ENCODE peak calls at places on chromosome 5, in seven cellular contexts. A is type B pancreatic cell, E is PC-3, T is uterus, S is activated T-cell treated with anti-CD3 and anti-CD28 coated beads for 24 hours, L is NCI-H69, R is Calu3. J is an unnamed sample.

GRCh38 chr5:169071-169727 is 22.1 kb upstream of the LRRC14B start:
- DNase-seq in E (peak; percentile 9), A (no peak), T (peak; percentile 60), S (no peak), L (no peak), R (no peak), J (peak; percentile 41)

GRCh38 chr5:168136340-168136739 is 155.1 kb upstream of the WWC1 start:
- DNase-seq in S (no peak), R (no peak), A (no peak), E (no peak), T (no peak), L (no peak), J (peak; percentile 64)

GRCh38 chr5:41858890-41859289 is 11.3 kb downstream of the OXCT1 start:
- DNase-seq in T (no peak), L (no peak), R (no peak), S (no peak), E (no peak), A (no peak), J (no peak)

GRCh38 chr5:180331647-180331950 is 21.5 kb downstream of the GFPT2 start:
- DNase-seq in S (no peak), L (no peak), A (no peak), T (no peak), R (no peak), E (no peak), J (no peak)

GRCh38 chr5:90981821-90982220 is 401.3 kb downstream of the ARRDC3 start:
- DNase-seq in A (no peak), R (no peak), E (no peak), T (no peak), S (no peak), L (no peak), J (no peak)

GRCh38 chr5:96584712-96585111 is 77.5 kb upstream of the CAST start:
- DNase-seq in E (no peak), R (no peak), L (no peak), S (no peak), A (no peak), T (no peak), J (no peak)

GRCh38 chr5:103258957-103259704 is 568 bp downstream of the MACIR start:
- DNase-seq in E (peak; percentile 65), R (peak; percentile 78), L (peak; percentile 91), A (peak; percentile 74), S (peak; percentile 30), T (peak; percentile 30), J (peak; percentile 52)

GRCh38 chr5:72447751-72448150 is 59.5 kb downstream of the ZNF366 start:
- DNase-seq in S (no peak), A (no peak), E (no peak), R (no peak), T (no peak), L (no peak), J (no peak)

GRCh38 chr5:157308826-157309465 is 43.0 kb downstream of the CYFIP2 start:
- DNase-seq in R (no peak), T (no peak), L (peak; percentile 21), A (no peak), E (peak; percentile 30), S (no peak), J (no peak)

GRCh38 chr5:103428411-103428871 is 134.1 kb downstream of the NUDT12 start:
- DNase-seq in L (peak; percentile 84), A (no peak), E (peak; percentile 43), S (no peak), T (no peak), R (peak; percentile 49), J (peak; percentile 73)

GRCh38 chr5:108505608-108506007 is 123.7 kb upstream of the FBXL17 start:
- DNase-seq in R (no peak), A (no peak), E (no peak), L (no peak), T (no peak), S (no peak), J (no peak)

GRCh38 chr5:6632931-6633468 is at the start of the genes NSUN2 and SRD5A1:
- DNase-seq in A (peak; percentile 96), E (peak; percentile 99), T (peak; percentile 88), L (peak; percentile 96), R (peak; percentile 90), S (peak; percentile 85), J (peak; percentile 89)

GRCh38 chr5:18876565-18876964 is 1111.4 kb downstream of the CDH18 start:
- DNase-seq in T (no peak), R (no peak), E (no peak), A (no peak), S (no peak), L (no peak), J (no peak)

GRCh38 chr5:157924931-157925729 is 66.2 kb upstream of the CLINT1 start:
- DNase-seq in S (no peak), R (peak; percentile 72), L (no peak), E (no peak), A (no peak), T (no peak), J (no peak)

GRCh38 chr5:95780597-95780996 is 41.9 kb downstream of the GLRX start:
- DNase-seq in E (no peak), S (no peak), T (peak; percentile 36), L (no peak), A (no peak), R (no peak), J (no peak)

GRCh38 chr5:83987513-83988292 is 267.0 kb upstream of the HAPLN1 start:
- DNase-seq in E (no peak), S (no peak), R (no peak), A (no peak), L (peak; percentile 84), T (no peak), J (no peak)

GRCh38 chr5:17096975-17097695 is 120.3 kb upstream of the BASP1 start:
- DNase-seq in E (no peak), S (no peak), L (peak; percentile 76), T (no peak), R (no peak), A (no peak), J (no peak)

GRCh38 chr5:133944263-133945230 is 23.9 kb downstream of the C5orf15 start:
- DNase-seq in L (peak; percentile 92), E (peak; percentile 82), A (peak; percentile 72), T (no peak), R (peak; percentile 81), S (peak; percentile 39), J (peak; percentile 84)

GRCh38 chr5:65861830-65862241 is 64.5 kb upstream of the ERBIN start:
- DNase-seq in T (no peak), A (no peak), E (peak; percentile 81), S (no peak), R (peak; percentile 75), L (no peak), J (no peak)

GRCh38 chr5:56598941-56599340 is 216.4 kb upstream of the MAP3K1 start:
- DNase-seq in S (no peak), A (no peak), R (no peak), L (no peak), E (no peak), T (no peak), J (no peak)

J was measured in body of pancreas.